ENCODE peak calls at places on chromosomes 3 and 15, in four cellular contexts. One of them, this sample, is unnamed.

GRCh38 chr15:73922186-73923151 is 3.8 kb upstream of the LOXL1 start:
- DNase-seq in A549: no peak
- DNase-seq in K562: no peak
- DNase-seq in endothelial cell of umbilical vein: no peak
- DNase-seq in this sample: no peak

GRCh38 chr3:93906245-93906644 is 67.5 kb downstream of the PROS1 start:
- DNase-seq in A549: peak
- DNase-seq in K562: no peak
- DNase-seq in endothelial cell of umbilical vein: no peak
- DNase-seq in this sample: peak

GRCh38 chr15:63212050-63212973 is 22.9 kb downstream of the RAB8B start:
- DNase-seq in A549: no peak
- DNase-seq in K562: peak
- DNase-seq in endothelial cell of umbilical vein: peak
- DNase-seq in this sample: peak

GRCh38 chr3:177770821-177771220 is 573.5 kb upstream of the TBL1XR1 start:
- DNase-seq in A549: no peak
- DNase-seq in K562: no peak
- DNase-seq in endothelial cell of umbilical vein: no peak
- DNase-seq in this sample: no peak

GRCh38 chr3:128572644-128573105 is 77.9 kb downstream of the RPN1 start:
- DNase-seq in A549: peak
- DNase-seq in K562: peak
- DNase-seq in endothelial cell of umbilical vein: no peak
- DNase-seq in this sample: peak

GRCh38 chr3:141052570-141053069 is 1.5 kb downstream of the SPSB4 start:
- DNase-seq in A549: no peak
- DNase-seq in K562: no peak
- DNase-seq in endothelial cell of umbilical vein: no peak
- DNase-seq in this sample: peak

GRCh38 chr15:77633913-77634265 is 1.2 kb upstream of the LINGO1 start:
- DNase-seq in A549: no peak
- DNase-seq in K562: no peak
- DNase-seq in endothelial cell of umbilical vein: no peak
- DNase-seq in this sample: no peak

GRCh38 chr3:187746479-187747335 is 1.4 kb upstream of the BCL6 start:
- DNase-seq in A549: no peak
- DNase-seq in K562: peak
- DNase-seq in endothelial cell of umbilical vein: no peak
- DNase-seq in this sample: no peak

GRCh38 chr15:83119968-83120581 is 12.6 kb downstream of the TM6SF1 start:
- DNase-seq in A549: no peak
- DNase-seq in K562: no peak
- DNase-seq in endothelial cell of umbilical vein: no peak
- DNase-seq in this sample: no peak

GRCh38 chr15:35674873-35675781 is 129.2 kb upstream of the DPH6 start:
- DNase-seq in A549: no peak
- DNase-seq in K562: peak
- DNase-seq in endothelial cell of umbilical vein: peak
- DNase-seq in this sample: peak

GRCh38 chr3:65524544-65525070 is 514.1 kb downstream of the MAGI1 start:
- DNase-seq in A549: no peak
- DNase-seq in K562: no peak
- DNase-seq in endothelial cell of umbilical vein: no peak
- DNase-seq in this sample: peak

GRCh38 chr3:193677734-193678133 is 84.7 kb downstream of the OPA1 start:
- DNase-seq in A549: no peak
- DNase-seq in K562: no peak
- DNase-seq in endothelial cell of umbilical vein: no peak
- DNase-seq in this sample: no peak

GRCh38 chr3:45319231-45320085 is 68.9 kb upstream of the LARS2 start:
- DNase-seq in A549: no peak
- DNase-seq in K562: no peak
- DNase-seq in endothelial cell of umbilical vein: no peak
- DNase-seq in this sample: no peak

GRCh38 chr3:157174265-157174615 is 14.3 kb upstream of the CCNL1 start:
- DNase-seq in A549: peak
- DNase-seq in K562: peak
- DNase-seq in endothelial cell of umbilical vein: peak
- DNase-seq in this sample: no peak

GRCh38 chr3:31054032-31054431 is 159.6 kb upstream of the GADL1 start:
- DNase-seq in A549: no peak
- DNase-seq in K562: no peak
- DNase-seq in endothelial cell of umbilical vein: no peak
- DNase-seq in this sample: no peak

DNA sequence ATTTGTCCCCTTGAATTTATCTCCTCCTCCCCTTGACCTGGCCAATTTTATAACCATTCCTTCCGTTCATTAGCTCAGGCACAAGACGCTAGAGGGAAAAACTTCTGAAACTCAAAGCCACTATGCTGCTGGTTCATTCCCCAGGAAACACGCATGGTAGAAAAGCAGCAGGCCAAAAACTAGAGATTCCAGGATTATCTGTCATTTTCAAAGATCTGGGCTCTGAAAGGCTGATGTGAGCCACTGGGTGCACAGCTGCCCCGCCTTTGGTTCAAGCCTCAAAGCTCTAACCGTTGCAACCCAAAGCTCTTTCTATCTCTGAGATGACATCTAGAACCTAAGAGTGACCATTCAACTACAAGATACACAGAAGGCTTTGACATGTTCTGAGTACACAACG is 6.1 kb downstream of the ANP32A start:
- DNase-seq in A549: no peak
- DNase-seq in K562: peak
- DNase-seq in endothelial cell of umbilical vein: no peak
- DNase-seq in this sample: no peak
- H3K27ac ChIP-seq in A549: no peak
- H3K27ac ChIP-seq in K562: peak
- H3K27ac ChIP-seq in endothelial cell of umbilical vein: no peak
- H3K27ac ChIP-seq in this sample: no peak

DNA sequence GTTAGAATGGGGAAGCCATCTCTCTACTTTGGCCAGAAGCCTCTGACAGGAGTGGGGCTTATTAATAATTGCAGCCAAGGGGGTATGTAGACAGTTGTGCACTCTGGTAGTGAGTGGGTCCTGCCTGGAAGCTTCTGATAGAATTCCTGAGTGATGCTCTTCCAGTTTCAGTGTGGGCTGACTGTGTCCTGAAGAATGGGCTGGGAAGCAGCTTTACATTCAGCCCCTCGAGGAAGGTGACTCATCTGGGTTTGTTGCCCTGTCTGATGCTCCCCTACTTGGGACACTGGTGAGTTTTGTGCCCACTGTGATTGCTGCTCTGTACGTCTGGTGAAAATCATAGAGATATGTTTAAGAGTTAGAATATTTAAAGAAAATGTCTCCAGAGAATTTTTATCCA is 444.7 kb upstream of the RBMS3 start:
- DNase-seq in A549: no peak
- DNase-seq in K562: no peak
- DNase-seq in endothelial cell of umbilical vein: no peak
- DNase-seq in this sample: no peak
- TF ChIP-seq MAX in A549: no peak
- TF ChIP-seq MAX in K562: no peak
- TF ChIP-seq MAX in endothelial cell of umbilical vein: no peak
- TF ChIP-seq MAX in this sample: no peak

GRCh38 chr15:89139613-89140499 is 51.6 kb downstream of the ABHD2 start:
- DNase-seq in A549: no peak
- DNase-seq in K562: no peak
- DNase-seq in endothelial cell of umbilical vein: no peak
- DNase-seq in this sample: peak

GRCh38 chr15:89138999-89139612 is 50.9 kb downstream of the ABHD2 start:
- DNase-seq in A549: no peak
- DNase-seq in K562: no peak
- DNase-seq in endothelial cell of umbilical vein: no peak
- DNase-seq in this sample: no peak

GRCh38 chr15:89141885-89142284 is 53.6 kb downstream of the ABHD2 start:
- DNase-seq in A549: no peak
- DNase-seq in K562: no peak
- DNase-seq in endothelial cell of umbilical vein: no peak
- DNase-seq in this sample: no peak

GRCh38 chr15:89142423-89142822 is 54.2 kb downstream of the ABHD2 start:
- DNase-seq in A549: no peak
- DNase-seq in K562: no peak
- DNase-seq in endothelial cell of umbilical vein: no peak
- DNase-seq in this sample: no peak

DNA sequence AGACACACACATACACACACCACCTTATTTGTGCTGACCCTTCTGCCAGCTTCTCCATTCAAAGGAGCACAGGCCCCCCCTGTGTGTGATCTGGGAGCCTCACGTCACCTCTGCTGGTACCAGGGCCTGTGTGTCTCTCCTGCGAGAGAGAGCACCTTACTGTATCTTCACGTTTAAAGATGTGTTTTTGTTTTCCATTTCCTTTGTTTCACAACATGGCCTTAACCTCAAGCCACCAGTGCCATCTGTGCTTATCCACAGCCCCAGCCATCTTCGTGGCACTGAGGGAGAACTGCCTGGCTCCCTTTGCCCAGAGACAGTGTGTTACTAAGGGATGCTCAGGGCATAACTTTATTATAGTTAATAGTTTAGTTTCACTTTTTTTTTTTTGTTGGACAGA is 52.3 kb downstream of the ABHD2 start:
- DNase-seq in A549: no peak
- DNase-seq in K562: no peak
- DNase-seq in endothelial cell of umbilical vein: no peak
- DNase-seq in this sample: no peak
- H3K27ac ChIP-seq in A549: no peak
- H3K27ac ChIP-seq in K562: no peak
- H3K27ac ChIP-seq in endothelial cell of umbilical vein: no peak
- H3K27ac ChIP-seq in this sample: peak

GRCh38 chr3:18225709-18226108 is 199.4 kb downstream of the SATB1 start:
- DNase-seq in A549: no peak
- DNase-seq in K562: no peak
- DNase-seq in endothelial cell of umbilical vein: no peak
- DNase-seq in this sample: no peak

GRCh38 chr3:18217512-18218174 is 207.5 kb downstream of the SATB1 start:
- DNase-seq in A549: no peak
- DNase-seq in K562: no peak
- DNase-seq in endothelial cell of umbilical vein: no peak
- DNase-seq in this sample: no peak

GRCh38 chr3:18223591-18224338 is 201.4 kb downstream of the SATB1 start:
- DNase-seq in A549: no peak
- DNase-seq in K562: no peak
- DNase-seq in endothelial cell of umbilical vein: no peak
- DNase-seq in this sample: peak

GRCh38 chr3:18224406-18224805 is 200.7 kb downstream of the SATB1 start:
- DNase-seq in A549: no peak
- DNase-seq in K562: no peak
- DNase-seq in endothelial cell of umbilical vein: no peak
- DNase-seq in this sample: no peak

GRCh38 chr3:18222686-18223085 is 202.5 kb downstream of the SATB1 start:
- DNase-seq in A549: no peak
- DNase-seq in K562: no peak
- DNase-seq in endothelial cell of umbilical vein: no peak
- DNase-seq in this sample: no peak
- TF ChIP-seq MAX in A549: no peak
- TF ChIP-seq MAX in K562: no peak
- TF ChIP-seq MAX in endothelial cell of umbilical vein: no peak
- TF ChIP-seq MAX in this sample: no peak

This sample was measured in SK-N-SH.